ENCODE peak calls at places on chromosome 17, in ten cellular contexts. L, T, M, Y, D, R, F, A, Z and C are unnamed samples.

GRCh38 chr17:63696381-63696961 is 3.5 kb downstream of the LIMD2 start:
- DNase-seq in L (peak; percentile 34), T (no peak), M (no peak), Y (peak; percentile 84), D (no peak), R (no peak), F (peak; percentile 72), A (no peak), Z (no peak), C (peak; percentile 78)

GRCh38 chr17:13222931-13223330 is 205.1 kb upstream of the ELAC2 start:
- DNase-seq in L (no peak), T (no peak), M (no peak), Y (no peak), D (no peak), R (peak; percentile 62), F (no peak), A (no peak), Z (no peak), C (no peak)

GRCh38 chr17:75773808-75774470 is 8.9 kb upstream of the GALK1 start:
- DNase-seq in L (no peak), T (no peak), M (no peak), Y (no peak), D (no peak), R (no peak), F (no peak), A (no peak), Z (peak; percentile 54), C (no peak)

GRCh38 chr17:78665952-78666920 is 89.0 kb upstream of the DNAH17 start:
- DNase-seq in L (no peak), T (no peak), M (peak; percentile 15), Y (peak; percentile 45), D (peak; percentile 42), R (no peak), F (peak; percentile 76), A (no peak), Z (peak; percentile 50), C (peak; percentile 81)

GRCh38 chr17:7834554-7834890 is 505 bp downstream of the KDM6B start:
- DNase-seq in L (peak; percentile 35), T (peak; percentile 36), M (no peak), Y (no peak), D (no peak), R (no peak), F (peak; percentile 50), A (no peak), Z (peak; percentile 86), C (no peak)

GRCh38 chr17:43814714-43815113 is 18.2 kb downstream of the MPP3 start:
- DNase-seq in L (peak; percentile 84), T (no peak), M (no peak), Y (no peak), D (no peak), R (no peak), F (peak; percentile 35), A (no peak), Z (no peak), C (no peak)

GRCh38 chr17:42340691-42341127 is 47.5 kb downstream of the STAT3 start:
- DNase-seq in L (no peak), T (no peak), M (no peak), Y (no peak), D (peak; percentile 48), R (no peak), F (no peak), A (no peak), Z (no peak), C (no peak)

GRCh38 chr17:29140631-29141483 is 39.3 kb downstream of the MYO18A start:
- DNase-seq in L (no peak), T (peak; percentile 26), M (no peak), Y (peak; percentile 69), D (peak; percentile 40), R (peak; percentile 7), F (peak; percentile 75), A (no peak), Z (peak; percentile 55), C (peak; percentile 84)

GRCh38 chr17:7130626-7131467 is 16.2 kb upstream of the ASGR2 start:
- DNase-seq in L (no peak), T (no peak), M (no peak), Y (peak; percentile 56), D (no peak), R (no peak), F (peak; percentile 40), A (no peak), Z (no peak), C (no peak)

GRCh38 chr17:50932584-50932901 is 66.4 kb upstream of the TOB1 start:
- DNase-seq in L (no peak), T (no peak), M (no peak), Y (no peak), D (no peak), R (no peak), F (no peak), A (no peak), Z (no peak), C (no peak)

GRCh38 chr17:7260601-7261376 is 1.5 kb downstream of the CLDN7 start:
- DNase-seq in L (no peak), T (no peak), M (no peak), Y (no peak), D (no peak), R (no peak), F (no peak), A (peak; percentile 43), Z (no peak), C (no peak)

GRCh38 chr17:6304894-6305612 is 129.9 kb downstream of the AIPL1 start:
- DNase-seq in L (no peak), T (no peak), M (no peak), Y (no peak), D (no peak), R (peak; percentile 22), F (no peak), A (no peak), Z (no peak), C (no peak)

GRCh38 chr17:6027342-6028024 is 42.7 kb upstream of the WSCD1 start:
- DNase-seq in L (no peak), T (no peak), M (no peak), Y (no peak), D (no peak), R (no peak), F (no peak), A (no peak), Z (no peak), C (no peak)

GRCh38 chr17:3260163-3260562 is 38.0 kb downstream of the OR3A1 start:
- DNase-seq in L (no peak), T (no peak), M (no peak), Y (no peak), D (no peak), R (no peak), F (no peak), A (no peak), Z (no peak), C (no peak)

GRCh38 chr17:66420961-66421371 is 118.6 kb downstream of the PRKCA start:
- DNase-seq in L (no peak), T (no peak), M (no peak), Y (no peak), D (no peak), R (no peak), F (peak; percentile 59), A (no peak), Z (no peak), C (no peak)

GRCh38 chr17:82295472-82295814 is 21.9 kb upstream of the CSNK1D start:
- DNase-seq in L (no peak), T (no peak), M (no peak), Y (no peak), D (no peak), R (no peak), F (no peak), A (no peak), Z (no peak), C (no peak)

GRCh38 chr17:74569392-74570003 is 2.2 kb upstream of the CD300H start:
- DNase-seq in L (peak; percentile 61), T (no peak), M (no peak), Y (no peak), D (no peak), R (no peak), F (peak; percentile 97), A (no peak), Z (peak; percentile 61), C (peak; percentile 95)

GRCh38 chr17:50018909-50019308 is 23.9 kb upstream of the DLX3 start:
- DNase-seq in L (peak; percentile 50), T (no peak), M (no peak), Y (no peak), D (no peak), R (no peak), F (no peak), A (no peak), Z (no peak), C (no peak)

GRCh38 chr17:76120658-76121008 is 17.0 kb upstream of the EXOC7 start:
- DNase-seq in L (no peak), T (no peak), M (no peak), Y (no peak), D (no peak), R (no peak), F (no peak), A (no peak), Z (no peak), C (no peak)

GRCh38 chr17:67998466-67998865 is 2.2 kb upstream of the C17orf58 start:
- DNase-seq in L (no peak), T (no peak), M (no peak), Y (no peak), D (no peak), R (no peak), F (no peak), A (no peak), Z (no peak), C (no peak)

GRCh38 chr17:58330997-58331814 is 2.6 kb upstream of the TSPOAP1 start:
- DNase-seq in L (no peak), T (peak; percentile 55), M (no peak), Y (peak; percentile 83), D (peak; percentile 86), R (no peak), F (no peak), A (no peak), Z (peak; percentile 28), C (peak; percentile 84)

GRCh38 chr17:73293480-73293911 is 18.3 kb downstream of the CDC42EP4 start:
- DNase-seq in L (peak; percentile 52), T (no peak), M (no peak), Y (no peak), D (no peak), R (no peak), F (no peak), A (no peak), Z (peak; percentile 52), C (no peak)

GRCh38 chr17:53032861-53033271 is 789.9 kb upstream of the KIF2B start:
- DNase-seq in L (no peak), T (no peak), M (no peak), Y (peak; percentile 34), D (no peak), R (no peak), F (peak; percentile 3), A (peak; percentile 9), Z (no peak), C (peak; percentile 69)

GRCh38 chr17:58248955-58249269 is 10.5 kb downstream of the LPO start:
- DNase-seq in L (no peak), T (no peak), M (no peak), Y (no peak), D (no peak), R (no peak), F (no peak), A (no peak), Z (no peak), C (no peak)